ENCODE peak calls at places on chromosomes 13 and 19, in seven cellular contexts. D is CD4-positive, alpha-beta memory T cell; O is activated CD8-positive, alpha-beta memory T cell treated with anti-CD3 and anti-CD28 coated beads for 1 hour; L is activated CD4-positive, alpha-beta T cell treated with anti-CD3 and anti-CD28 coated beads for 1 hour; P is mammary epithelial cell; E is ecto neural progenitor cell; W is effector CD4-positive, alpha-beta T cell. I is an unnamed sample.

GRCh38 chr13:44181938-44182337 is 191.7 kb upstream of the SERP2 start:
- DNase-seq in D (no peak), E (no peak), L (no peak), P (peak), O (no peak), W (no peak), I (no peak)

GRCh38 chr13:97341135-97341534 is 92.8 kb upstream of the RAP2A start:
- DNase-seq in P (no peak), W (no peak), E (no peak), O (no peak), D (no peak), L (no peak), I (no peak)

GRCh38 chr13:81377926-81378325 is 1037.0 kb upstream of the SPRY2 start:
- DNase-seq in W (no peak), D (no peak), L (no peak), E (no peak), P (no peak), O (no peak), I (no peak)

GRCh38 chr13:21997726-21998125 is 326.9 kb downstream of the FGF9 start:
- DNase-seq in O (no peak), D (no peak), W (no peak), E (no peak), L (no peak), P (no peak), I (no peak)

GRCh38 chr13:50444726-50445125 is 398.8 kb downstream of the DLEU7 start:
- DNase-seq in E (no peak), L (no peak), D (no peak), P (no peak), O (no peak), W (no peak), I (no peak)

GRCh38 chr19:12346896-12347295 is 13.5 kb upstream of the ZNF563 start:
- DNase-seq in D (peak), W (no peak), L (no peak), P (no peak), O (no peak), E (no peak), I (no peak)

GRCh38 chr13:95676100-95676774 is 702 bp upstream of the DNAJC3 start:
- DNase-seq in E (no peak), L (no peak), W (no peak), P (peak), O (no peak), D (peak), I (peak)

GRCh38 chr19:2653717-2654584 is 48.5 kb downstream of the GNG7 start:
- DNase-seq in L (no peak), P (no peak), E (no peak), W (no peak), O (no peak), D (no peak), I (no peak)

GRCh38 chr13:51534075-51534817 is 50.0 kb upstream of the WDFY2 start:
- DNase-seq in E (no peak), D (peak), O (no peak), W (no peak), L (no peak), P (peak), I (no peak)

GRCh38 chr13:40878321-40878720 is 88.9 kb downstream of the SLC25A15 start:
- DNase-seq in E (no peak), D (no peak), L (no peak), W (no peak), P (peak), O (no peak), I (no peak)

GRCh38 chr19:54489341-54489740 is 13.3 kb upstream of the LAIR2 start:
- DNase-seq in E (no peak), P (no peak), O (no peak), D (no peak), L (no peak), W (no peak), I (no peak)

GRCh38 chr13:99978781-99979452 is 2.7 kb upstream of the ZIC2 start:
- DNase-seq in P (no peak), O (no peak), D (peak), L (no peak), E (peak), W (no peak), I (no peak)

I was measured in T-helper 17 cell.